ENCODE peak calls at places on chromosomes 7 and 10, in four cellular contexts. V, C, K and F are unnamed samples.

GRCh38 chr7:43716598-43716997 is 12.7 kb downstream of the COA1 start:
- DNase-seq in C (no peak), K (no peak), V (no peak), F (no peak)

GRCh38 chr10:70649526-70649925 is 22.8 kb upstream of the ADAMTS14 start:
- DNase-seq in V (peak), C (peak), K (no peak), F (no peak)

GRCh38 chr10:43361532-43362190 is 9.8 kb upstream of the FXYD4 start:
- DNase-seq in C (no peak), V (no peak), K (no peak), F (no peak)

GRCh38 chr10:132296671-132297443 is 10.9 kb downstream of the STK32C start:
- DNase-seq in V (no peak), C (no peak), K (no peak), F (no peak)

GRCh38 chr7:50792342-50793114 is 9.8 kb upstream of the GRB10 start:
- DNase-seq in C (peak), V (peak), K (no peak), F (peak)

GRCh38 chr7:105691692-105692564 is 110.6 kb upstream of the EFCAB10 start:
- DNase-seq in C (no peak), K (no peak), V (no peak), F (peak)

GRCh38 chr10:103470755-103471653 is 8.0 kb downstream of the CALHM3 start:
- DNase-seq in C (peak), V (no peak), K (no peak), F (no peak)

GRCh38 chr10:25824050-25824449 is 110.0 kb upstream of the MYO3A start:
- DNase-seq in C (no peak), V (no peak), K (no peak), F (no peak)

GRCh38 chr7:74027683-74028320 is at the start of gene ELN:
- DNase-seq in K (no peak), V (no peak), C (no peak), F (no peak)

GRCh38 chr10:98376485-98376884 is 38.5 kb downstream of the PYROXD2 start:
- DNase-seq in C (no peak), V (no peak), K (no peak), F (no peak)

GRCh38 chr7:42151309-42151708 is 85.7 kb downstream of the GLI3 start:
- DNase-seq in V (no peak), K (no peak), C (no peak), F (no peak)

GRCh38 chr7:129958643-129959479 is 6.1 kb upstream of the UBE2H start:
- DNase-seq in V (peak), K (peak), C (peak), F (no peak)

GRCh38 chr10:24552346-24553016 is 171.2 kb downstream of the ARHGAP21 start:
- DNase-seq in C (peak), K (peak), V (peak), F (peak)

GRCh38 chr7:88111136-88111748 is 108.6 kb downstream of the SRI start:
- DNase-seq in K (peak), C (peak), V (peak), F (no peak)

GRCh38 chr10:12636585-12636984 is 287.2 kb downstream of the CAMK1D start:
- DNase-seq in K (no peak), C (no peak), V (no peak), F (no peak)

GRCh38 chr7:1925973-1926907 is 256.2 kb downstream of the ELFN1 start:
- DNase-seq in C (peak), K (no peak), V (no peak), F (no peak)

GRCh38 chr7:5501465-5501864 is 77.8 kb upstream of the TNRC18 start:
- DNase-seq in V (no peak), K (no peak), C (no peak), F (no peak)

GRCh38 chr7:85226401-85227085 is 39.7 kb upstream of the SEMA3D start:
- DNase-seq in V (no peak), C (no peak), K (no peak), F (no peak)

GRCh38 chr10:117391436-117392205 is 16.4 kb upstream of the PDZD8 start:
- DNase-seq in V (no peak), C (no peak), K (peak), F (no peak)

GRCh38 chr7:95045236-95045923 is 138.0 kb downstream of the PPP1R9A start:
- DNase-seq in C (peak), V (peak), K (peak), F (peak)

GRCh38 chr10:95242581-95243317 is 48.1 kb downstream of the PDLIM1 start:
- DNase-seq in C (peak), K (peak), V (peak), F (peak)

GRCh38 chr7:116122972-116123595 is 87.3 kb upstream of the TES start:
- DNase-seq in K (peak), C (peak), V (peak), F (no peak)

GRCh38 chr7:124764847-124765400 is 668 bp downstream of the GPR37 start:
- DNase-seq in C (no peak), V (no peak), K (no peak), F (peak)

GRCh38 chr10:90742189-90742588 is 115.7 kb downstream of the HTR7 start:
- DNase-seq in V (no peak), K (no peak), C (no peak), F (no peak)

GRCh38 chr10:93413252-93413689 is 68.9 kb downstream of the MYOF start:
- DNase-seq in V (no peak), K (no peak), C (no peak), F (no peak)

GRCh38 chr7:143040209-143040710 is 11.9 kb upstream of the OR6V1 start:
- DNase-seq in V (no peak), C (no peak), K (no peak), F (no peak)

GRCh38 chr7:93430917-93431588 is 143.5 kb downstream of the CALCR start:
- DNase-seq in C (no peak), V (no peak), K (no peak), F (no peak)

GRCh38 chr7:130901209-130901783 is 167.3 kb upstream of the KLF14 start:
- DNase-seq in K (no peak), V (peak), C (no peak), F (no peak)

GRCh38 chr7:2099036-2099957 is 133.4 kb downstream of the MAD1L1 start:
- DNase-seq in K (no peak), V (no peak), C (peak), F (no peak)

GRCh38 chr10:17851611-17852010 is 42.5 kb downstream of the MRC1 start:
- DNase-seq in C (no peak), K (no peak), V (no peak), F (no peak)

GRCh38 chr7:28091190-28091589 is 89.4 kb downstream of the JAZF1 start:
- DNase-seq in C (no peak), K (no peak), V (no peak), F (no peak)

GRCh38 chr7:27430115-27430514 is 187.5 kb downstream of the EVX1 start:
- DNase-seq in C (no peak), K (no peak), V (no peak), F (no peak)

DNA sequence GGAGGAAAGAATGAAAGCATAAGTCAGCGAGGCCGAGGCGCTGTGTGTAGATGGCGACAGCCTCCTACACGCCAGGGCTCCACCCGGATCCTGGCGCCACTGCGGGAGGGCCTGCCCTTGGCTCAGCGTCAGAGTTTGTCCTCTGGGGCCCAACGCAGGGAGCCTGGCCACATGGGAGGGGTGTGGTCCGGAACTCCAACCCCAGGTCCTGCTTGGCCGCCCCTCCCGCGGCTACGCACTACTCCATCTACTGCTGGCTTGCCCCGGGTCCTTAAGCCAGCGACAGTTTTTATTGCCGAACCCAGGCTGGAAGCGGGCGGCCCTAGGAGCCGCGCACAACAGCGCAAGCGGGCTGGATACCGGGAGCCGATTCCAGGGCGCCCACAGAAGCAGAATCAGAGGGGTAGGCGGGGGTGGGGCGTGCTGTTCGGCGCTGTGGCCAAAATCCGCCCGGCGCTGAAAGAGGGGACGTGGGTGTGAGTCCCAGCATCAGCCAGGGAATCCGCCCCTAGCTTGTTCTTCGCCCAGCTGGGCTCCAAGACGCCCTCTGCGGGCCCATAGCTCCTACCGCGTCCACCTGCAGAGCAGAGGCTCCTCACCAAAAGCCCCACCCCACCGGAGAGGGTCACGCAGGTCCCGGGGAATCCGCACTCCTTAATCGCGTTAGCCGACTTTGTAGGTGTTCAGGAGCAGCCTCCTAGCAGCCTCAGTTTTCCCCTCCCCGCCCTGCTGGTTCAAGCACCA is 4.5 kb downstream of the KAZALD1 start:
- DNase-seq in V (peak), K (peak), C (peak), F (peak)
- TF ChIP-seq NR3C1 in V (no peak), K (no peak), C (no peak), F (no peak)

GRCh38 chr10:97171001-97171400 is 14.8 kb downstream of the SLIT1 start:
- DNase-seq in C (no peak), K (no peak), V (no peak), F (no peak)

GRCh38 chr10:97173036-97173435 is 12.7 kb downstream of the SLIT1 start:
- DNase-seq in V (no peak), C (no peak), K (no peak), F (no peak)

GRCh38 chr10:97169063-97169462 is 16.7 kb downstream of the SLIT1 start:
- DNase-seq in K (no peak), V (no peak), C (no peak), F (no peak)

GRCh38 chr10:97168645-97169044 is 17.1 kb downstream of the SLIT1 start:
- DNase-seq in C (no peak), K (no peak), V (no peak), F (no peak)

DNA sequence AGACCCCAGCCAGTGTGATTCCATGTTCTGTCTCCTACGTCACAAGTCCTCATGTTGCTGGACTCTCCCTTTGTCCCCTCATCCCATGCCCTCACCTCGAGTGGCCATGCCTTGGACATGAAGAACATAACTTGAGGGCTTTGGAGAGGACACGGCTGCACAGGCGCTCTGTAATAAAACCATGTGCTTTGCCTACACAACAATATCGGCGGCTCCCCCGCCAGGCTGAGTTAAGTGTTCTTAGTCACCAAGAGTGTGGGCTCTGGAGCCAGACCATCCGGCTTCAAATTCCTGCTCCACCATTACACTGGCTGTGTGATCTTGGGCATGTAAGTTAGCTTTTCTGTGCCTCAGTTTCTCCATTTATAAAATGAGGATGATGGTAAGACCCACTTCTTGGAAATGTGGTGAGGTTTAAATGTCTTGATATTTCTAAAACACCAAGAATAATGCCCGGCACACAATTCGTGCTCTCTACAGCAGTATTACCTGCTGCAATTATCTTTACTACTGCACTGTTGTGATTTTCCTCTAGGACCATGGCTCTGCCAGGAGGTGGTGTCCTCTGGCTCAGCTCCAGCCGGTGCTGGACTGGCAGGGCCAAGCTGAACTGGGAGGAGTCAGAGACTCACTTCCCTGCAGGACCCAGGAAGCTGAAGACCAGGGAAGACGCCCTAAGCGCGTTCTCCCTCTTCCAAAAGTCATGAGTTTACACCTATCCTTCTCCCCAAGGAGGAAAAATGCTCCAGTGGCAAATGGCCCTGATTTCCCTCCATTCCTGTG is 15.7 kb downstream of the SLIT1 start:
- DNase-seq in K (no peak), C (no peak), V (peak), F (no peak)
- TF ChIP-seq NR3C1 in K (no peak), C (no peak), V (no peak), F (no peak)

GRCh38 chr10:75191821-75192568 is 18.6 kb upstream of the VDAC2 start:
- DNase-seq in K (peak), V (peak), C (peak), F (no peak)
- TF ChIP-seq NR3C1 in K (no peak), V (no peak), C (no peak), F (no peak)

DNA sequence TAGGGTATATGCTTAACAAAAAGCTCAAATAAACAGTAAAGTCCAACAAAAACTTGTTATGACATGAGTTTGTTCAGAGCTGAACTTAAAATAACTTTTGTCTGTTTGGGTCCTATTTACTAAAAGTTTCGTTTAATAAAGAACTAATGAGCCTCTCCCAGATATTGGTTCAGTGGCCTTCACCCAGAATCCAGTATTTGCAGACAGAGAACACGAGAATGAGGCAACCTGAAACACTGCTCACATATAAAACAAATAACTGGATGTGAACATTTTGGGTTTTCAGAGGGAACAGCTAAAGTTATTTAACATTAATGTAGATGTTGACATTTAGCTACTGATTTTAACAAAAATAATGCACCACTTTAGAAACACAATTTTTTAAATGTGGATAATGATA is 98.3 kb downstream of the RNF133 start:
- DNase-seq in C (no peak), V (no peak), K (no peak), F (no peak)
- TF ChIP-seq NR3C1 in C (no peak), V (no peak), K (no peak), F (no peak)

GRCh38 chr10:84177541-84178386 is 4.2 kb downstream of the GPR15LG start:
- DNase-seq in V (no peak), K (no peak), C (no peak), F (no peak)
- TF ChIP-seq NR3C1 in V (no peak), K (no peak), C (no peak), F (no peak)

GRCh38 chr7:114813597-114813996 is 108.3 kb upstream of the MDFIC start:
- DNase-seq in K (no peak), C (no peak), V (no peak), F (no peak)
- TF ChIP-seq NR3C1 in K (no peak), C (no peak), V (no peak), F (no peak)

DNA sequence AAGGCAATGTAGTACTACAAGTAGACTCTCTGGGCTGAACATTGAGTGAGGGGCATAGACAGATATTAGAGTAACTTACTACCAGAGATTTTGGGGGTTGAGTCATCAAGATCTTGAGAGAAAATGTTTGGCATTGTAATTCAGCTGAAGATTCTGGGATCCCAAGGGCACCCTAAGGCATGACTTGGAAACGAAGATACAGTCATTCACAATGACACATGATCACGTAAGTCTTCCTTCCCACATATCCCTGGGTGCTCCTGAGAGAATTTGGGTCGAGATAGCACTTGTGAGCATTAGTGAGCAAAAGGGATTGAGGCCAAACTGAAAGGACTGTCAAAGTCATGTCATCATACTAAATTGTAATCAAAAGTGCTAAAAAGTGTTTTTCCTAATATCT is 192.5 kb upstream of the PCLO start:
- DNase-seq in V (no peak), K (no peak), C (no peak), F (no peak)
- TF ChIP-seq NR3C1 in V (no peak), K (no peak), C (no peak), F (no peak)

DNA sequence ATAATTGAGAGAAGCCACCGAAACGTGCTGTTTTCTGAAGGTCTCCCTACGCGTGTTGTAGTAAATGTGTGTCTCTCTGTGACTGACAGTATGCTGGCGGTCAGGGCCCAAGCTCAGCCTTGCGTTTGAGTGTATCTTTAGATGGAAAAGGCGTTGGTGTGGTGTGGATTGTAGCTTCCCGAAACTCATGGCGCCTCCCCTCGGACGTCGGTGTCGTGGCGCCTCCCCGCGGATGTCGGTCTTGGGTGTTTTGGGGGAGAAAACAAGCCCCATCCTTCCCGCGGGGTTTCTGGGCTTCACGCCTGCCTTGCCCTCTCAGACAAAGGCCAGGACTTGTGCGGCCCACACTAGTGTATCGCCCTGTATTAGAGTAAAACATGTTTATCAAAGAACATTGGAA is 12.8 kb downstream of the SUN1 start:
- DNase-seq in K (no peak), C (no peak), V (no peak), F (no peak)
- TF ChIP-seq NR3C1 in K (no peak), C (no peak), V (no peak), F (no peak)

DNA sequence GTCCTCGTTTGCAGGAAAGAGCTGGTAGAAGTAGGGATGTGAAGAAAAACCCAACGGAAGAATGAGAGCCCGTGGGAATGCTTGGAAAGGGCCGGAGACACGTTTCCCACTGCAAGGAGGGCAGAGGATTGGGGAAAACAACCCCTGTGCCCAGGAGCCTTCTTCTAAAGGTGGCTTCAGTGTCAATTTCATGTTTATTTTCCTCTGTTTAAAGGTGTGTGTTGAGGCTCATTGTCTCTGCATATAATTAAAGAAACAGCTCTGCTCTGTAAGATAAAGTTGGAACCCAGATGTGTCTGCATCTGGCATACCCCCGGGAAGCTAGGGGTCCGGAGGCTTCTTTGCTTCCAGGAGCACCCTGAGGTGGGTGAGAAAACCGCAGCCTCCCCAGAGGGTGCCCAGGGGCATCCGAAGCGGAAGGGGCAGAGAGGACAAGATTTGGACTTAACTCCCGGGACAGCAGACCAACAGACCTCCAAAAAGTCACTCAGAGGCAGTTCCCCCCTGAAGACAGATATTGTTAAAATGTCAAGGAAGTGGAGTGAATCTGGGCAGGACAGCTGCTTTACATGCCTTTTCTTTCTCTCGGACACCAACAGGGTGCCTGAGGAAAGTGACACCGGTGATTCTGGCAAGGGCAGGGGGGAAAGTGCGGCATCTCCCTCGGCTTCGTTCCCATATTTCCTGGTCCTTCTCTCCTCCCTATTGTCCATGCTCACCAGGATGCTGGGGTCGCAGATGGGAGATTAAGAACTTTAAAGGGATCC is 8.6 kb upstream of the GATA3 start:
- DNase-seq in V (no peak), K (no peak), C (no peak), F (no peak)
- TF ChIP-seq NR3C1 in V (no peak), K (no peak), C (no peak), F (no peak)